ENCODE peak calls at places on chromosomes 2 and 18, in six cellular contexts. X is IMR-90; Z is CD8-positive, alpha-beta memory T cell; M is PC-3; W is CD8-positive, alpha-beta T cell; N is OCI-LY7. R is an unnamed sample.

GRCh38 chr2:204545861-204546773 is 842 bp downstream of the PARD3B start:
- DNase-seq in Z (peak), M (peak), W (peak), N (no peak), X (no peak), R (no peak)

GRCh38 chr18:24140697-24141096 is 1.8 kb downstream of the CABYR start:
- DNase-seq in Z (no peak), X (no peak), M (no peak), W (no peak), N (no peak), R (no peak)

GRCh38 chr2:117853873-117854272 is 39.4 kb downstream of the DDX18 start:
- DNase-seq in Z (no peak), X (no peak), M (no peak), W (no peak), N (no peak), R (no peak)

GRCh38 chr2:23599691-23600090 is 214.7 kb downstream of the KLHL29 start:
- DNase-seq in X (no peak), Z (no peak), N (no peak), M (no peak), W (no peak), R (no peak)

GRCh38 chr2:20617081-20617575 is 33.8 kb downstream of the HS1BP3 start:
- DNase-seq in N (no peak), Z (no peak), X (no peak), W (no peak), M (no peak), R (no peak)

GRCh38 chr2:102256874-102257462 is 54.4 kb upstream of the IL1RL1 start:
- DNase-seq in W (no peak), M (no peak), N (no peak), X (no peak), Z (no peak), R (no peak)

GRCh38 chr2:187404431-187405110 is 43.5 kb downstream of the CALCRL start:
- DNase-seq in W (no peak), N (no peak), M (no peak), Z (no peak), X (no peak), R (no peak)

GRCh38 chr2:196804381-196804780 is 4.8 kb downstream of the C2orf66 start:
- DNase-seq in Z (no peak), M (no peak), N (no peak), W (no peak), X (no peak), R (no peak)

GRCh38 chr2:178863130-178863855 is 56.1 kb upstream of the TTN start:
- DNase-seq in Z (no peak), N (no peak), W (no peak), X (no peak), M (no peak), R (no peak)

GRCh38 chr2:39068757-39069515 is 51.9 kb downstream of the SOS1 start:
- DNase-seq in Z (no peak), M (no peak), X (peak), W (no peak), N (no peak), R (no peak)

GRCh38 chr2:151344906-151345305 is 12.5 kb upstream of the TNFAIP6 start:
- DNase-seq in N (no peak), Z (no peak), X (no peak), W (no peak), M (peak), R (no peak)

GRCh38 chr2:95328386-95329125 is 31.4 kb downstream of the KCNIP3 start:
- DNase-seq in W (no peak), N (no peak), X (peak), Z (no peak), M (no peak), R (no peak)

GRCh38 chr2:182447163-182447562 is 20.3 kb upstream of the PDE1A start:
- DNase-seq in W (no peak), Z (no peak), M (no peak), X (no peak), N (no peak), R (no peak)

GRCh38 chr2:113980946-113981345 is 91.1 kb downstream of the ACTR3 start:
- DNase-seq in W (no peak), X (peak), Z (no peak), N (no peak), M (peak), R (no peak)

GRCh38 chr2:28626891-28627421 is 124.7 kb upstream of the PPP1CB start:
- DNase-seq in M (no peak), Z (no peak), W (no peak), N (no peak), X (peak), R (no peak)

GRCh38 chr2:33104726-33105125 is 158.0 kb downstream of the LTBP1 start:
- DNase-seq in Z (no peak), W (no peak), X (peak), N (no peak), M (peak), R (no peak)

GRCh38 chr2:200048421-200048820 is 93.0 kb downstream of the MAIP1 start:
- DNase-seq in Z (no peak), M (no peak), W (no peak), X (no peak), N (no peak), R (no peak)

GRCh38 chr2:241638063-241638660 is 669 bp downstream of the ATG4B start:
- DNase-seq in W (no peak), M (no peak), X (no peak), Z (peak), N (no peak), R (no peak)
- H3K27ac ChIP-seq in W (peak), M (no peak), X (peak), Z (peak), N (peak), R (no peak)

GRCh38 chr18:32083781-32084180 is 7.9 kb upstream of the RNF138 start:
- DNase-seq in N (no peak), X (no peak), W (no peak), M (no peak), Z (no peak), R (no peak)

GRCh38 chr18:32091325-32091723 is 350 bp upstream of the RNF138 start:
- DNase-seq in X (no peak), Z (no peak), M (no peak), W (no peak), N (no peak), R (no peak)

GRCh38 chr18:32081881-32082280 is 9.8 kb upstream of the RNF138 start:
- DNase-seq in W (no peak), Z (no peak), X (peak), M (no peak), N (no peak), R (no peak)

GRCh38 chr18:32091724-32092421 is at the start of gene RNF138:
- DNase-seq in Z (peak), W (peak), M (peak), X (peak), N (peak), R (no peak)

GRCh38 chr18:32086866-32087265 is 4.8 kb upstream of the RNF138 start:
- DNase-seq in W (no peak), M (peak), N (no peak), Z (no peak), X (peak), R (no peak)
- H3K27ac ChIP-seq in W (no peak), M (no peak), N (no peak), Z (no peak), X (no peak), R (no peak)

GRCh38 chr2:41420219-41420618 is 627.6 kb upstream of the PKDCC start:
- DNase-seq in N (no peak), M (no peak), Z (no peak), W (no peak), X (no peak), R (no peak)

GRCh38 chr2:41420872-41421271 is 626.9 kb upstream of the PKDCC start:
- DNase-seq in M (no peak), W (no peak), N (no peak), Z (no peak), X (no peak), R (no peak)
- H3K27ac ChIP-seq in M (no peak), W (no peak), N (no peak), Z (no peak), X (no peak), R (no peak)

DNA sequence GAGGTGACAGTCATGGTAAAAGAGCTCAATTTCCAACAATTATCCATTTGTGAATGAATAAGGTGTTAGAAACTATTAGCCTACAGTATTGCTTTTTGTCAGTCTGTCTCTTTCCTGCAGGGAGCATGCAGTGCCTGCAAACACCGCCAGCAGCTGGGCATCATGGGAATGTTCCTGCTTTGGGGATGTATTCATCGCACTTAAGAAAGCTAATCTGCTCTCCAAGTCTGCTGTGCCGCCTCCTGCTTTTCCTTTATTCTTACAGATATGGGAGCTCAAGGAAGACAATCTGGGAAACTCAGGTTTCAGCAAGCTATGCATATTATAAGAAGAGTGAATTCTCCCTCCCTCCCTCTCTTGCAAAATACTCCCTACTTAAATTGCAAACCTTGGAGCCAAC is 479.3 kb upstream of the ACVR2A start:
- DNase-seq in W (no peak), N (no peak), Z (no peak), M (no peak), X (no peak), R (no peak)
- H3K27ac ChIP-seq in W (no peak), N (no peak), Z (no peak), M (no peak), X (no peak), R (no peak)

DNA sequence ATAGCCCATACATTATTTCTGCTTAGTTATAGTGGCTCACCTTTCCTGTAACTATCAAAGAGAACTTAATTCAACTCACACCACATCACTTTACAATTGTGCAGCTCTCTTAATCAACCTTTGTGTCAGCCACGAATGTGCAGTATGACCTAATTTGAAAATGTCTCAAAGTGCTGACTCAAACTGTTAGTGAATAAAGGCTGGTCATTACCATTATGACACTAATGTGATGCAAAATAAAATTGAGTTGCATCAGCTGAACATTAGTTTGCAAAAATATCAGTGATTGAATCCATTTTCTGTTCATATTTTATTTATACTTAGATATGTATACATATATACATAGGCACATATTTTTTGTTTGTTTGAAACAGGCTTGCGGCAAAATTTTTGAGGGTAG is 251.8 kb downstream of the MEIS1 start:
- DNase-seq in Z (no peak), N (no peak), X (peak), M (no peak), W (no peak), R (no peak)
- H3K27ac ChIP-seq in Z (no peak), N (no peak), X (no peak), M (no peak), W (no peak), R (no peak)

DNA sequence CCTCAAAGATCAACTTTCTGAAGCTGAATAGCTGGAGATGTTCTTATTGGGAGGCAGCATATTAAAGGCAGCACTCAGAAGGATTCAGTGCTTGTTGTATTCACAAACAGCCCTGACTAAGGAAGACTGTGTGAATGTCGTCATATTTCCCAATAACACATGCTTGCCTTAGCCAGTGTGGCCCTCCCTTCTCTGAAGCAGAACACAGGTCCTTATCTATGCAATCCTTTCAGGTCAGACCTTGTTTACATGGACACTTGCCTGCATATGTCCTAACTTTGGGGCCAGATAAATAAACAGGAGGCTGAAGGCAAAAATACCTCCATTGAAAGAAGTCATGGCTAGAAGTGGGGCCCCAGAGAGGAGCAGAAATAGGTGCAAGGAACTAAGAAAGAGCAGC is 97.2 kb downstream of the SLC4A3 start:
- DNase-seq in X (peak), N (no peak), W (no peak), Z (no peak), M (no peak), R (no peak)
- H3K27ac ChIP-seq in X (no peak), N (no peak), W (no peak), Z (no peak), M (no peak), R (no peak)